ENCODE peak calls at places on chromosomes 7 and 10, in five cellular contexts. I is NCI-H1930; B is GM20000; P is stimulated activated CD8-positive, alpha-beta memory T cell treated with anti-CD3 and anti-CD28 coated beads, Interleukin-7, amount 100 ng/mL, for 1 hour; D is stimulated activated naive CD8-positive, alpha-beta T cell treated with anti-CD3 and anti-CD28 coated beads, Interleukin-15, amount 100 ng/mL, for 72 hours. L is an unnamed sample.
A peak's percentile ranks its signal among the peaks of the same experiment; 100 is the strongest.

GRCh38 chr10:44975487-44976331 is 2.9 kb downstream of the DEPP1 start:
- DNase-seq in I (no peak), P (no peak), B (no peak), D (no peak), L (no peak)

GRCh38 chr7:106421181-106421762 is 136.5 kb upstream of the NAMPT start:
- DNase-seq in I (no peak), D (no peak), P (no peak), B (no peak), L (no peak)

GRCh38 chr10:78831457-78831856 is 237.3 kb upstream of the ZMIZ1 start:
- DNase-seq in I (no peak), B (no peak), D (no peak), P (no peak), L (no peak)

GRCh38 chr10:96441126-96441905 is 72.4 kb downstream of the TLL2 start:
- DNase-seq in B (no peak), I (no peak), D (no peak), P (no peak), L (no peak)

GRCh38 chr7:135742371-135742770 is 6.2 kb downstream of the FAM180A start:
- DNase-seq in D (no peak), I (no peak), B (no peak), P (no peak), L (no peak)

GRCh38 chr7:85290252-85290651 is 103.4 kb upstream of the SEMA3D start:
- DNase-seq in I (no peak), B (no peak), D (no peak), P (no peak), L (no peak)

GRCh38 chr7:40546616-40547501 is 412.1 kb downstream of the SUGCT start:
- DNase-seq in P (no peak), B (no peak), I (no peak), D (no peak), L (no peak)

GRCh38 chr10:3781458-3782098 is 3.4 kb downstream of the KLF6 start:
- DNase-seq in P (no peak), I (no peak), D (no peak), B (no peak), L (peak; percentile 48)

GRCh38 chr10:65292551-65292950 is 1633.3 kb upstream of the LRRTM3 start:
- DNase-seq in P (no peak), D (no peak), I (no peak), B (no peak), L (no peak)

L was measured in activated CD4-positive, CD25-positive, alpha-beta regulatory T cell.